ENCODE peak calls at places on chromosomes 7 and 10, in ten cellular contexts. One of them, this sample, is unnamed.

GRCh38 chr7:2941201-2941859 is 97.2 kb upstream of the GNA12 start:
- DNase-seq in foreskin keratinocyte: no peak
- DNase-seq in NAMALWA: no peak
- DNase-seq in endothelial cell: no peak
- DNase-seq in CD8-positive, alpha-beta memory T cell: no peak
- DNase-seq in activated CD4-positive, CD25-positive, alpha-beta regulatory T cell: no peak
- DNase-seq in NCI-H748 treated with DMSO at 0.1 percent for 48 hours: no peak
- DNase-seq in caudate nucleus: no peak
- DNase-seq in omental fat pad: no peak
- DNase-seq in heart right ventricle: no peak
- DNase-seq in this sample: peak

GRCh38 chr10:6011558-6011957 is 34.2 kb upstream of the IL15RA start:
- DNase-seq in caudate nucleus: no peak
- DNase-seq in NAMALWA: no peak
- DNase-seq in foreskin keratinocyte: no peak
- DNase-seq in NCI-H748 treated with DMSO at 0.1 percent for 48 hours: no peak
- DNase-seq in endothelial cell: no peak
- DNase-seq in heart right ventricle: no peak
- DNase-seq in activated CD4-positive, CD25-positive, alpha-beta regulatory T cell: no peak
- DNase-seq in omental fat pad: no peak
- DNase-seq in CD8-positive, alpha-beta memory T cell: no peak
- DNase-seq in this sample: no peak

GRCh38 chr7:95871078-95871848 is 98.9 kb downstream of the DYNC1I1 start:
- DNase-seq in omental fat pad: no peak
- DNase-seq in foreskin keratinocyte: peak
- DNase-seq in NAMALWA: peak
- DNase-seq in endothelial cell: peak
- DNase-seq in heart right ventricle: no peak
- DNase-seq in CD8-positive, alpha-beta memory T cell: no peak
- DNase-seq in caudate nucleus: no peak
- DNase-seq in NCI-H748 treated with DMSO at 0.1 percent for 48 hours: peak
- DNase-seq in activated CD4-positive, CD25-positive, alpha-beta regulatory T cell: no peak
- DNase-seq in this sample: peak

GRCh38 chr7:148336411-148336810 is 254.2 kb upstream of the C7orf33 start:
- DNase-seq in heart right ventricle: no peak
- DNase-seq in endothelial cell: no peak
- DNase-seq in omental fat pad: no peak
- DNase-seq in caudate nucleus: no peak
- DNase-seq in CD8-positive, alpha-beta memory T cell: no peak
- DNase-seq in NCI-H748 treated with DMSO at 0.1 percent for 48 hours: no peak
- DNase-seq in activated CD4-positive, CD25-positive, alpha-beta regulatory T cell: no peak
- DNase-seq in NAMALWA: no peak
- DNase-seq in foreskin keratinocyte: peak
- DNase-seq in this sample: no peak

GRCh38 chr7:108001759-108002725 is 919 bp downstream of the LAMB1 start:
- DNase-seq in caudate nucleus: no peak
- DNase-seq in heart right ventricle: peak
- DNase-seq in endothelial cell: peak
- DNase-seq in CD8-positive, alpha-beta memory T cell: no peak
- DNase-seq in foreskin keratinocyte: no peak
- DNase-seq in activated CD4-positive, CD25-positive, alpha-beta regulatory T cell: no peak
- DNase-seq in NAMALWA: no peak
- DNase-seq in omental fat pad: no peak
- DNase-seq in NCI-H748 treated with DMSO at 0.1 percent for 48 hours: peak
- DNase-seq in this sample: peak

GRCh38 chr10:32379950-32380547 is 33.1 kb upstream of the EPC1 start:
- DNase-seq in NAMALWA: no peak
- DNase-seq in heart right ventricle: no peak
- DNase-seq in activated CD4-positive, CD25-positive, alpha-beta regulatory T cell: no peak
- DNase-seq in endothelial cell: no peak
- DNase-seq in foreskin keratinocyte: no peak
- DNase-seq in CD8-positive, alpha-beta memory T cell: no peak
- DNase-seq in NCI-H748 treated with DMSO at 0.1 percent for 48 hours: no peak
- DNase-seq in omental fat pad: no peak
- DNase-seq in caudate nucleus: no peak
- DNase-seq in this sample: no peak

GRCh38 chr7:2530076-2530967 is 10.7 kb downstream of the LFNG start:
- DNase-seq in foreskin keratinocyte: no peak
- DNase-seq in caudate nucleus: no peak
- DNase-seq in omental fat pad: no peak
- DNase-seq in activated CD4-positive, CD25-positive, alpha-beta regulatory T cell: peak
- DNase-seq in CD8-positive, alpha-beta memory T cell: peak
- DNase-seq in NCI-H748 treated with DMSO at 0.1 percent for 48 hours: no peak
- DNase-seq in heart right ventricle: peak
- DNase-seq in NAMALWA: peak
- DNase-seq in endothelial cell: peak
- DNase-seq in this sample: no peak

GRCh38 chr7:51467384-51468017 is 150.9 kb upstream of the COBL start:
- DNase-seq in CD8-positive, alpha-beta memory T cell: peak
- DNase-seq in endothelial cell: no peak
- DNase-seq in omental fat pad: no peak
- DNase-seq in NAMALWA: peak
- DNase-seq in caudate nucleus: no peak
- DNase-seq in heart right ventricle: no peak
- DNase-seq in NCI-H748 treated with DMSO at 0.1 percent for 48 hours: no peak
- DNase-seq in foreskin keratinocyte: no peak
- DNase-seq in activated CD4-positive, CD25-positive, alpha-beta regulatory T cell: no peak
- DNase-seq in this sample: no peak

GRCh38 chr10:30459283-30459682 is 25.3 kb downstream of the MAP3K8 start:
- DNase-seq in heart right ventricle: no peak
- DNase-seq in caudate nucleus: no peak
- DNase-seq in foreskin keratinocyte: no peak
- DNase-seq in NCI-H748 treated with DMSO at 0.1 percent for 48 hours: no peak
- DNase-seq in CD8-positive, alpha-beta memory T cell: no peak
- DNase-seq in omental fat pad: no peak
- DNase-seq in activated CD4-positive, CD25-positive, alpha-beta regulatory T cell: no peak
- DNase-seq in endothelial cell: no peak
- DNase-seq in NAMALWA: no peak
- DNase-seq in this sample: peak

GRCh38 chr10:73771722-73772279 is 10.0 kb upstream of the CHCHD1 start:
- DNase-seq in activated CD4-positive, CD25-positive, alpha-beta regulatory T cell: no peak
- DNase-seq in NCI-H748 treated with DMSO at 0.1 percent for 48 hours: peak
- DNase-seq in NAMALWA: no peak
- DNase-seq in caudate nucleus: no peak
- DNase-seq in heart right ventricle: peak
- DNase-seq in foreskin keratinocyte: no peak
- DNase-seq in omental fat pad: peak
- DNase-seq in CD8-positive, alpha-beta memory T cell: peak
- DNase-seq in endothelial cell: peak
- DNase-seq in this sample: peak

GRCh38 chr7:39540320-39540719 is 25.9 kb upstream of the YAE1 start:
- DNase-seq in caudate nucleus: no peak
- DNase-seq in omental fat pad: no peak
- DNase-seq in heart right ventricle: no peak
- DNase-seq in CD8-positive, alpha-beta memory T cell: no peak
- DNase-seq in foreskin keratinocyte: no peak
- DNase-seq in NAMALWA: no peak
- DNase-seq in NCI-H748 treated with DMSO at 0.1 percent for 48 hours: peak
- DNase-seq in activated CD4-positive, CD25-positive, alpha-beta regulatory T cell: no peak
- DNase-seq in endothelial cell: no peak
- DNase-seq in this sample: no peak

GRCh38 chr10:102564209-102564834 is 60.5 kb downstream of the SUFU start:
- DNase-seq in foreskin keratinocyte: no peak
- DNase-seq in omental fat pad: no peak
- DNase-seq in NCI-H748 treated with DMSO at 0.1 percent for 48 hours: no peak
- DNase-seq in NAMALWA: no peak
- DNase-seq in CD8-positive, alpha-beta memory T cell: no peak
- DNase-seq in activated CD4-positive, CD25-positive, alpha-beta regulatory T cell: no peak
- DNase-seq in heart right ventricle: no peak
- DNase-seq in caudate nucleus: no peak
- DNase-seq in endothelial cell: no peak
- DNase-seq in this sample: no peak

GRCh38 chr10:36023939-36024338 is 381.8 kb upstream of the FZD8 start:
- DNase-seq in endothelial cell: no peak
- DNase-seq in heart right ventricle: no peak
- DNase-seq in foreskin keratinocyte: peak
- DNase-seq in activated CD4-positive, CD25-positive, alpha-beta regulatory T cell: no peak
- DNase-seq in omental fat pad: no peak
- DNase-seq in NCI-H748 treated with DMSO at 0.1 percent for 48 hours: no peak
- DNase-seq in caudate nucleus: no peak
- DNase-seq in CD8-positive, alpha-beta memory T cell: no peak
- DNase-seq in NAMALWA: no peak
- DNase-seq in this sample: peak

GRCh38 chr10:71090330-71090729 is 122.0 kb upstream of the UNC5B start:
- DNase-seq in NCI-H748 treated with DMSO at 0.1 percent for 48 hours: no peak
- DNase-seq in NAMALWA: no peak
- DNase-seq in caudate nucleus: no peak
- DNase-seq in CD8-positive, alpha-beta memory T cell: no peak
- DNase-seq in foreskin keratinocyte: no peak
- DNase-seq in endothelial cell: no peak
- DNase-seq in heart right ventricle: no peak
- DNase-seq in activated CD4-positive, CD25-positive, alpha-beta regulatory T cell: no peak
- DNase-seq in omental fat pad: no peak
- DNase-seq in this sample: no peak

GRCh38 chr7:26052721-26053120 is 99.3 kb upstream of the NFE2L3 start:
- DNase-seq in CD8-positive, alpha-beta memory T cell: no peak
- DNase-seq in omental fat pad: no peak
- DNase-seq in caudate nucleus: no peak
- DNase-seq in NCI-H748 treated with DMSO at 0.1 percent for 48 hours: no peak
- DNase-seq in NAMALWA: no peak
- DNase-seq in heart right ventricle: no peak
- DNase-seq in activated CD4-positive, CD25-positive, alpha-beta regulatory T cell: no peak
- DNase-seq in endothelial cell: no peak
- DNase-seq in foreskin keratinocyte: peak
- DNase-seq in this sample: no peak

GRCh38 chr10:72218329-72218728 is 2.3 kb upstream of the ASCC1 start:
- DNase-seq in heart right ventricle: no peak
- DNase-seq in foreskin keratinocyte: no peak
- DNase-seq in NAMALWA: peak
- DNase-seq in omental fat pad: no peak
- DNase-seq in NCI-H748 treated with DMSO at 0.1 percent for 48 hours: no peak
- DNase-seq in activated CD4-positive, CD25-positive, alpha-beta regulatory T cell: no peak
- DNase-seq in CD8-positive, alpha-beta memory T cell: no peak
- DNase-seq in endothelial cell: no peak
- DNase-seq in caudate nucleus: no peak
- DNase-seq in this sample: no peak

GRCh38 chr7:12722720-12723241 is 35.3 kb downstream of the ARL4A start:
- DNase-seq in CD8-positive, alpha-beta memory T cell: no peak
- DNase-seq in omental fat pad: no peak
- DNase-seq in NCI-H748 treated with DMSO at 0.1 percent for 48 hours: no peak
- DNase-seq in foreskin keratinocyte: no peak
- DNase-seq in caudate nucleus: no peak
- DNase-seq in endothelial cell: no peak
- DNase-seq in heart right ventricle: no peak
- DNase-seq in NAMALWA: no peak
- DNase-seq in activated CD4-positive, CD25-positive, alpha-beta regulatory T cell: no peak
- DNase-seq in this sample: no peak

GRCh38 chr7:46633816-46634215 is 712.7 kb upstream of the IGFBP3 start:
- DNase-seq in heart right ventricle: no peak
- DNase-seq in caudate nucleus: no peak
- DNase-seq in endothelial cell: no peak
- DNase-seq in foreskin keratinocyte: peak
- DNase-seq in CD8-positive, alpha-beta memory T cell: no peak
- DNase-seq in NAMALWA: no peak
- DNase-seq in activated CD4-positive, CD25-positive, alpha-beta regulatory T cell: no peak
- DNase-seq in NCI-H748 treated with DMSO at 0.1 percent for 48 hours: no peak
- DNase-seq in omental fat pad: no peak
- DNase-seq in this sample: no peak

This sample was measured in A673.